ENCODE peak calls at places on chromosomes 16 and 17, in eight cellular contexts. I is activated B cell treated with CpG ODN at 0.5 μM for 24 hours, V is right atrium auricular region, U is A549, E is cardiac fibroblast, O is OCI-LY7, Z is cardiac muscle cell, G is AG04450. H is an unnamed sample.

GRCh38 chr17:19812407-19812806 is 55.3 kb downstream of the ULK2 start:
- DNase-seq in U (peak), Z (peak), O (peak), I (no peak), E (peak), V (no peak), G (no peak), H (no peak)

GRCh38 chr17:77901476-77901875 is 57.0 kb upstream of the TNRC6C start:
- DNase-seq in U (no peak), E (no peak), Z (no peak), G (no peak), V (no peak), O (no peak), I (no peak), H (no peak)

GRCh38 chr17:50047488-50048126 is 8.3 kb upstream of the ITGA3 start:
- DNase-seq in I (no peak), Z (peak), O (no peak), G (no peak), U (peak), E (peak), V (no peak), H (no peak)

GRCh38 chr17:60461584-60461983 is 39.3 kb downstream of the CHCT1 start:
- DNase-seq in V (no peak), E (no peak), U (no peak), G (no peak), O (no peak), Z (no peak), I (no peak), H (no peak)

GRCh38 chr17:55437165-55437605 is 15.6 kb upstream of the MMD start:
- DNase-seq in V (no peak), Z (no peak), G (no peak), E (no peak), I (peak), U (no peak), O (peak), H (no peak)

GRCh38 chr16:69465083-69465721 is 40.8 kb downstream of the CYB5B start:
- DNase-seq in O (no peak), U (peak), Z (no peak), E (peak), V (no peak), I (no peak), G (no peak), H (no peak)

GRCh38 chr16:67156146-67156844 is 3.4 kb downstream of the TRADD start:
- DNase-seq in G (no peak), E (no peak), Z (no peak), I (no peak), U (no peak), V (no peak), O (no peak), H (no peak)

GRCh38 chr17:52390422-52390821 is 231.9 kb upstream of the CA10 start:
- DNase-seq in G (no peak), Z (no peak), I (no peak), E (no peak), U (no peak), V (no peak), O (no peak), H (no peak)

GRCh38 chr17:82497483-82498405 is 21.8 kb upstream of the FOXK2 start:
- DNase-seq in V (no peak), Z (peak), G (peak), U (peak), I (peak), E (peak), O (peak), H (peak)

GRCh38 chr16:67249762-67250327 is 1.1 kb downstream of the SLC9A5 start:
- DNase-seq in U (no peak), G (no peak), E (no peak), O (no peak), Z (no peak), V (no peak), I (no peak), H (no peak)

GRCh38 chr17:14471052-14471451 is 170.2 kb downstream of the HS3ST3B1 start:
- DNase-seq in U (peak), E (no peak), Z (peak), I (no peak), G (peak), V (no peak), O (no peak), H (no peak)

GRCh38 chr16:80507538-80507937 is 33.3 kb upstream of the DYNLRB2 start:
- DNase-seq in U (no peak), I (no peak), V (no peak), O (no peak), Z (no peak), E (no peak), G (no peak), H (no peak)

GRCh38 chr17:48577946-48578615 is at the start of gene HOXB4:
- DNase-seq in Z (no peak), E (peak), U (no peak), I (peak), O (peak), G (no peak), V (peak), H (peak)

GRCh38 chr16:76583995-76584394 is 306.8 kb downstream of the CNTNAP4 start:
- DNase-seq in G (no peak), O (no peak), V (no peak), E (no peak), Z (no peak), I (no peak), U (no peak), H (no peak)

GRCh38 chr16:56191807-56192643 is 736 bp downstream of the GNAO1 start:
- DNase-seq in I (no peak), U (no peak), V (no peak), Z (no peak), E (no peak), O (no peak), G (no peak), H (no peak)

GRCh38 chr16:50585331-50585776 is 37.2 kb downstream of the NKD1 start:
- DNase-seq in I (no peak), U (no peak), V (peak), G (no peak), O (no peak), Z (peak), E (peak), H (no peak)

GRCh38 chr16:772959-773358 is 12.4 kb downstream of the MSLN start:
- DNase-seq in E (no peak), I (no peak), Z (no peak), O (no peak), V (no peak), U (no peak), G (no peak), H (no peak)

GRCh38 chr16:81174644-81175324 is 63.7 kb upstream of the BCO1 start:
- DNase-seq in O (no peak), I (no peak), U (peak), V (no peak), E (peak), Z (no peak), G (peak), H (no peak)

GRCh38 chr16:83137326-83137770 is 510.6 kb downstream of the CDH13 start:
- DNase-seq in V (no peak), G (peak), Z (peak), I (no peak), O (peak), U (peak), E (peak), H (peak)

GRCh38 chr17:57881143-57881542 is 31.3 kb upstream of the MRPS23 start:
- DNase-seq in V (no peak), I (no peak), Z (peak), U (no peak), O (no peak), E (peak), G (peak), H (no peak)

GRCh38 chr17:74386397-74386796 is 19.1 kb downstream of the GPR142 start:
- DNase-seq in U (no peak), E (peak), Z (peak), G (no peak), I (no peak), V (peak), O (no peak), H (no peak)

GRCh38 chr17:72592242-72592966 is 471.6 kb downstream of the SOX9 start:
- DNase-seq in G (peak), U (peak), Z (peak), O (no peak), E (peak), I (no peak), V (no peak), H (peak)

GRCh38 chr17:7490144-7490543 is 6.0 kb downstream of the POLR2A start:
- DNase-seq in V (no peak), Z (no peak), G (no peak), E (no peak), U (no peak), O (no peak), I (no peak), H (no peak)

GRCh38 chr17:7484067-7484963 is at the start of gene POLR2A:
- DNase-seq in I (peak), G (peak), O (peak), Z (peak), E (peak), U (peak), V (peak), H (peak)

GRCh38 chr17:7486181-7486580 is 2.0 kb downstream of the POLR2A start:
- DNase-seq in I (no peak), V (no peak), Z (no peak), G (no peak), U (no peak), E (peak), O (no peak), H (no peak)

GRCh38 chr17:7483238-7484066 is 714 bp upstream of the POLR2A start:
- DNase-seq in G (peak), U (peak), V (peak), I (peak), E (peak), O (peak), Z (peak), H (peak)

DNA sequence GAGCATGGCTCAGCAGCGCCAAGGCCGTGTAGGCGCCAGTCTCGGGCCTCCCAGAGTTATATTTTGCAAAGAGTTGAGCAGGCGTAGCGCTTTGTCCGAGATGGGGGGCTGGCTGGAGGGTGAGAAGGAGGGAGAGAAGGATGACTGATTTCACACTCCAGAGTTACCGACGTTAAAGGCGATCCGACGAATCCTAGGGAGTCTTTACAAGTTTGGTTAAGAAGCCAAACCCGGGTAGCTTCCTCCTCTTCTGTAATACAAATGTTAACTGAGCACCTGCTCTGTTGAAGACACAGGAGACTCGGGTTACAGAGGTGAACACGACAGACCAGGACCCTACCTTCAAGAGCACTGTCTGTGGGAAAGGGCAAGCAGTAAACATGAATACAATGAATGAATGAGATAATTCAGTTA is 805 bp downstream of the POLR2A start:
- DNase-seq in U (no peak), Z (no peak), V (no peak), E (no peak), G (no peak), O (peak), I (no peak), H (no peak)
- TF ChIP-seq CTCF in U (no peak), Z (peak), V (no peak), E (no peak), G (peak), O (peak), I (no peak), H (no peak)

GRCh38 chr16:71883193-71883848 is 661 bp downstream of the ZNF821 start:
- DNase-seq in E (no peak), G (no peak), Z (peak), U (peak), I (peak), V (no peak), O (peak), H (peak)
- TF ChIP-seq CTCF in E (no peak), G (peak), Z (no peak), U (no peak), I (no peak), V (no peak), O (no peak), H (peak)

DNA sequence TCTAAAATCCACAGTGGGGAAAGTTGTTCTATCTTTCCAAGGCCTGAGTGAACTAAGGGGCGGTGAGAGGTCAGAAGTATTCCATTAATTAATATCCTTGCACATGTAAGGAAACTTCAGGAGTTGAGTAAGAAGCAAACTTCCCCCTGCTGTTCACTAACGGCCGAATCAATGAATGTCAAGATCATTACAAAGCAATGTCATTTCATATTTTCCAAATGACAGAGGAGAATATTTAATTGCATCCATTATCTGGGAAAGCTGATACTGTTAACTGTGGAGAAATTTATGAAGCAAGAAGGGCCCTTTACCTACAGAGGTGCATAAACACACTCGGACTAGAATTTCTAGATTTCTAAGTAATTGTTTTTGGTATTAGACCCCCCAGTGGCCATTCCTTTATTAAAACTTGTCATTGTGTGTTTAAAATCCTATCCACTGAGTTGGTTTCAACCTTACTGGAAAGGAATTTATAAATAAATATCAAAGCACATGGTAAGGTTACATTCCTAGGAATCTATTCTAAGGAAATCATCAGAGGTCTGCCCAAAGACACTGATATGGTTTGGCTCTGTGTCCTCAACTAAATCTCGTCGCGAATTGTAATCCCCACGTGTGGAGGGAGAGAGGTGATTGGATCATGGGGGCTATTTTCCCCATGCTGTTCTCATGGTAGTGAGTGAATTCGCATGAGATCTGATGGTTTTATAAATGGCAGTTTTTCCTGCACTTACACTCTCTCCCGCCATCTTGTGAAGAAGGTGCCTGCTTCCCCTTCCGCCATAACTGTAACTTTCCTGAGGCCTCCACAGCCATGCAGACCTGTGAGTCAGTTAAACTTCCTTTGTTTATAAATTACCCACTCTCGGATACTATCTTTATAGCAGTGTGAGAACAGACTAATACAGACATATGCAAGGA is 20.4 kb upstream of the SMURF2 start:
- DNase-seq in E (peak), I (no peak), Z (no peak), G (peak), O (no peak), V (no peak), U (peak), H (no peak)
- TF ChIP-seq CTCF in E (no peak), I (no peak), Z (no peak), G (peak), O (peak), V (no peak), U (no peak), H (no peak)

GRCh38 chr16:4338712-4339299 is 12.3 kb downstream of the PAM16 start:
- DNase-seq in I (no peak), V (no peak), G (no peak), E (no peak), Z (no peak), O (no peak), U (no peak), H (no peak)

GRCh38 chr16:4339455-4339854 is 11.7 kb downstream of the PAM16 start:
- DNase-seq in U (no peak), Z (no peak), G (no peak), E (no peak), I (no peak), V (no peak), O (no peak), H (no peak)

GRCh38 chr16:4336701-4337539 is 14.2 kb downstream of the PAM16 start:
- DNase-seq in U (no peak), G (no peak), Z (no peak), O (no peak), V (no peak), E (no peak), I (no peak), H (no peak)

GRCh38 chr16:4337540-4338088 is 13.5 kb downstream of the PAM16 start:
- DNase-seq in U (no peak), Z (no peak), V (no peak), O (no peak), E (no peak), G (no peak), I (no peak), H (no peak)

GRCh38 chr16:4338125-4338582 is 13.0 kb downstream of the PAM16 start:
- DNase-seq in O (no peak), I (no peak), V (no peak), Z (no peak), U (no peak), G (no peak), E (no peak), H (no peak)
- TF ChIP-seq CTCF in O (no peak), I (no peak), V (no peak), Z (peak), U (no peak), G (peak), E (no peak), H (no peak)